ENCODE peak calls at places on chromosomes 12 and 14, in six cellular contexts. F is HEK293T, D is GM13976, P is HTR-8/SVneo, O is NCI-H446 treated with DMSO at 0.1 percent for 48 hours, U is GM04503. N is an unnamed sample.
A peak's percentile ranks its signal among the peaks of the same experiment; 100 is the strongest.

GRCh38 chr14:99724196-99724891 is 40.2 kb downstream of the CYP46A1 start:
- DNase-seq in F (no peak), P (peak; percentile 31), D (no peak), U (no peak), O (no peak), N (no peak)

GRCh38 chr12:131137836-131138637 is 184.3 kb downstream of the ADGRD1 start:
- DNase-seq in D (no peak), O (no peak), P (no peak), F (no peak), U (no peak), N (no peak)

GRCh38 chr14:101500061-101500460 is 61.2 kb upstream of the DIO3 start:
- DNase-seq in U (no peak), D (no peak), O (no peak), F (no peak), P (no peak), N (no peak)

GRCh38 chr12:50458606-50459005 is 46.2 kb upstream of the DIP2B start:
- DNase-seq in O (no peak), F (no peak), U (no peak), D (no peak), P (no peak), N (no peak)

GRCh38 chr12:107990325-107990724 is 138.8 kb upstream of the WSCD2 start:
- DNase-seq in F (peak; percentile 13), O (no peak), U (no peak), P (peak; percentile 8), D (peak; percentile 5), N (peak; percentile 2)

GRCh38 chr12:53502983-53503728 is 2.1 kb downstream of the TARBP2 start:
- DNase-seq in U (no peak), P (no peak), O (no peak), F (no peak), D (no peak), N (no peak)

GRCh38 chr14:58747181-58747580 is 109.4 kb downstream of the DACT1 start:
- DNase-seq in U (peak; percentile 89), O (no peak), D (no peak), F (no peak), P (peak; percentile 40), N (no peak)

GRCh38 chr12:43551271-43551970 is 582 bp downstream of the ADAMTS20 start:
- DNase-seq in U (no peak), D (peak; percentile 26), O (no peak), F (peak; percentile 33), P (peak; percentile 8), N (no peak)

GRCh38 chr12:48999371-49000131 is at the start of gene DDN:
- DNase-seq in P (peak; percentile 66), D (peak; percentile 85), F (peak; percentile 55), O (peak; percentile 31), U (no peak), N (no peak)

GRCh38 chr14:22689186-22689585 is 45.0 kb upstream of the OR6J1 start:
- DNase-seq in D (no peak), O (no peak), U (peak; percentile 49), F (no peak), P (peak; percentile 41), N (peak; percentile 1)

GRCh38 chr12:57840701-57841100 is 5.8 kb downstream of the CTDSP2 start:
- DNase-seq in F (no peak), P (no peak), O (no peak), D (no peak), U (no peak), N (no peak)

GRCh38 chr14:32932921-32933622 is 5.6 kb upstream of the NPAS3 start:
- DNase-seq in U (no peak), P (no peak), O (no peak), D (peak; percentile 16), F (no peak), N (no peak)

GRCh38 chr12:118536306-118536900 is 160.0 kb downstream of the SUDS3 start:
- DNase-seq in D (no peak), U (no peak), O (no peak), P (no peak), F (no peak), N (no peak)

GRCh38 chr14:68295316-68295816 is 475.8 kb downstream of the RAD51B start:
- DNase-seq in U (no peak), P (no peak), O (no peak), D (no peak), F (peak; percentile 55), N (no peak)

GRCh38 chr14:55433880-55434804 is 6.3 kb downstream of the TBPL2 start:
- DNase-seq in P (no peak), D (no peak), U (no peak), F (no peak), O (no peak), N (no peak)

GRCh38 chr14:105307052-105307727 is 6.4 kb upstream of the BRF1 start:
- DNase-seq in D (no peak), U (no peak), P (no peak), O (no peak), F (no peak), N (no peak)

GRCh38 chr14:77641534-77642341 is 25.3 kb upstream of the SPTLC2 start:
- DNase-seq in F (no peak), P (no peak), O (no peak), U (no peak), D (peak; percentile 83), N (no peak)

GRCh38 chr12:109310247-109311125 is 1.4 kb upstream of the FOXN4 start:
- DNase-seq in O (no peak), D (peak; percentile 29), P (no peak), F (no peak), U (no peak), N (peak; percentile 36)

GRCh38 chr14:104826197-104826857 is 25.4 kb downstream of the ZBTB42 start:
- DNase-seq in P (peak; percentile 93), F (peak; percentile 93), D (peak; percentile 96), U (no peak), O (peak; percentile 68), N (peak; percentile 63)

GRCh38 chr12:18990866-18991265 is 138.7 kb upstream of the PLEKHA5 start:
- DNase-seq in U (no peak), D (no peak), P (no peak), F (no peak), O (no peak), N (no peak)

GRCh38 chr12:85627584-85627983 is 208.6 kb downstream of the RASSF9 start:
- DNase-seq in D (no peak), O (no peak), U (peak; percentile 21), F (no peak), P (peak; percentile 34), N (no peak)